ENCODE peak calls at places on chromosomes 3 and 15, in seven cellular contexts. P is mucosa of descending colon, E is esophagus squamous epithelium, U is transverse colon, I is GM23338, X is IMR-90, Z is colonic mucosa. T is an unnamed sample. For H3K4me1, the result is how much of the 10 kb centered on the place peaks cover.

GRCh38 chr15:37880009-37880834 is 54.2 kb upstream of the TMCO5A start:
- DNase-seq in P (no peak), E (no peak), U (no peak), I (peak), X (peak), Z (no peak), T (no peak)

GRCh38 chr3:168417016-168417415 is 321.3 kb upstream of the GOLIM4 start:
- DNase-seq in P (no peak), E (no peak), U (no peak), I (no peak), X (no peak), Z (no peak), T (no peak)

GRCh38 chr3:154552338-154552737 is 122.3 kb upstream of the GPR149 start:
- DNase-seq in P (no peak), E (no peak), U (no peak), I (peak), X (no peak), Z (no peak), T (no peak)

GRCh38 chr15:44137750-44138149 is 57.3 kb downstream of the FRMD5 start:
- DNase-seq in P (peak), E (no peak), U (peak), I (no peak), X (peak), Z (peak), T (no peak)

GRCh38 chr3:8506611-8507061 is 5.0 kb downstream of the LMCD1 start:
- DNase-seq in P (no peak), E (no peak), U (no peak), I (no peak), X (peak), Z (no peak), T (no peak)

GRCh38 chr3:142796823-142797222 is 73.0 kb downstream of the TRPC1 start:
- DNase-seq in P (no peak), E (no peak), U (no peak), I (no peak), X (no peak), Z (no peak), T (no peak)

GRCh38 chr3:161066926-161067325 is 38.2 kb downstream of the B3GALNT1 start:
- DNase-seq in P (no peak), E (no peak), U (no peak), I (no peak), X (no peak), Z (no peak), T (no peak)

GRCh38 chr15:57377478-57377847 is 1.2 kb downstream of the CGNL1 start:
- DNase-seq in P (peak), E (no peak), U (no peak), I (no peak), X (no peak), Z (no peak), T (no peak)

GRCh38 chr3:76097588-76097975 is 312.2 kb upstream of the ZNF717 start:
- DNase-seq in P (no peak), E (no peak), U (no peak), I (no peak), X (peak), Z (no peak), T (no peak)

GRCh38 chr3:130896101-130896500 is 2.2 kb downstream of the ATP2C1 start:
- DNase-seq in P (no peak), E (no peak), U (no peak), I (no peak), X (no peak), Z (no peak), T (no peak)

GRCh38 chr3:130894873-130895330 is 1.0 kb downstream of the ATP2C1 start:
- DNase-seq in P (no peak), E (no peak), U (no peak), I (peak), X (peak), Z (no peak), T (no peak)

GRCh38 chr3:130897316-130897715 is 3.4 kb downstream of the ATP2C1 start:
- DNase-seq in P (no peak), E (no peak), U (no peak), I (peak), X (no peak), Z (no peak), T (no peak)

GRCh38 chr3:130894130-130894872 is 417 bp downstream of the ATP2C1 start:
- DNase-seq in P (peak), E (no peak), U (peak), I (peak), X (no peak), Z (peak), T (peak)

DNA sequence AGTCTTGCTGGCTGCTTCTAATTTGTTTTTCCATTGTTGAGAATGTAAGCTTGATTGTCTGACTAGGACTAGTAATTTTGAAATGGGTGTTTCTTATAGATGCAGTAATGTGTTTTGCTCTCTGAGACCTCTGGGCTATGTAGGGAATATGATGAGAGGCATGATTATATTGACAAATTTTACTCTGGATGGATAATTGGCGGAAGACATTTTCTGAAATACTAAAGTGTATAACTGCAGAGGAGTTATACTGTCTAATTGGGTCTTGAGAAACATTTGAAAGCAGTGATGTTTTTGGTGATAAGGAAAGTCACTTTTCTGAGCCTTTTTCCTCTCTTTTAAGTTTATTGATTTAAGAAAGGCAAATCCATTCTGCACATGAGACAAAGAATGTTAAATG is 1.8 kb downstream of the ATP2C1 start:
- DNase-seq in P (no peak), E (no peak), U (no peak), I (no peak), X (no peak), Z (no peak), T (no peak)
- H3K4me1 ChIP-seq in P (under half), E (under half), U (under half), I (under half), X (under half), Z (under half), T (under half)

DNA sequence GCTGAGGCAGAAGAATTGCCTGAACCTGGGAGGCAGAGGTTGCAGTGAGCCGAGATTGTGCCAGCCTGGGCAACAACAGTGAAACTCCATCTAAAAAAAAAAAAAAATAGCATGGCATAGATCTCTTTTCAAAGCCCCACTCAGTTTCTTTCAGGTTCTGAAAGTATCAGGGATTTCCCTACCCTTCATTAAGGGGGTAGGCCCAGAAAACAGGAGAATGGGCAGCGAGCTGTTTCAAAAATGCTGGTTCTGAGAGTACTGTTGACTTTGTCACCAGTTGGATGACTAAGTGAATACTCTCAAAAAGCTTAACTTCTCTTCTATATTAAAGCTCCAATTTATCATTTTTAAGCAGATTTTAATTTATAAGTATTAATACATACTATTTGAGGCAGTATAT is 72.8 kb downstream of the ARHGAP31 start:
- DNase-seq in P (no peak), E (no peak), U (no peak), I (no peak), X (no peak), Z (no peak), T (no peak)
- H3K4me3 ChIP-seq in P (no peak), E (no peak), U (no peak), I (no peak), X (no peak), Z (no peak), T (no peak)

DNA sequence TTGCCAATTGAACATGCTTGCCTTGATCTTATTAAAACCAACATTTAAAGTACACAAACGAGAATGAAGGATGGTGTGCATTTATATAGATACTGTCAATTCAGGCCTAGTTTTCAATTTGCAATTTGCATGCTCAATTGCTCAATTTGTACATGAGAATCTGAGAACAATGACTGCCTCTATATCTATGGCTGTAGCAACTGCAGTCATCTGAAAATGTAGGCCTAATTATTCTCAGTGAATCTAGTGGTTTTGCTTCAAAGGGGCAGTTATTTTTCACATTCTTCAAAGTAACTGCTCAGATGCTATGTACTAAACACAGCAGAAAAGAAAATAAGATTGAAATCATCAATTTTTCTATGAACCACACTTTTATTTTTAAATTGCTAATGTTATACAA is 18.7 kb downstream of the ZBBX start:
- DNase-seq in P (no peak), E (no peak), U (no peak), I (no peak), X (no peak), Z (no peak), T (no peak)
- TF ChIP-seq CTCF in P (no peak), E (no peak), U (no peak), I (no peak), X (no peak), Z (no peak), T (no peak)

GRCh38 chr15:67103869-67104268 is 38.5 kb downstream of the SMAD3 start:
- DNase-seq in P (no peak), E (no peak), U (no peak), I (no peak), X (no peak), Z (no peak), T (no peak)
- H3K4me1 ChIP-seq in P (under half), E (half or more), U (under half), I (under half), X (half or more), Z (under half), T (under half)

T was measured in ascending aorta.